ENCODE peak calls at places on chromosomes 12 and 14, in five cellular contexts. G is ascending aorta, V is PC-3, Z is adipocyte, Y is stomach. O is an unnamed sample. For H3K4me1, the result is how much of the 10 kb centered on the place peaks cover.

GRCh38 chr12:27975222-27976136 is 2.9 kb upstream of the PTHLH start:
- DNase-seq in G (no peak), Z (peak), V (peak), Y (no peak), O (no peak)

GRCh38 chr12:1920971-1921370 is 2.5 kb upstream of the CACNA2D4 start:
- DNase-seq in V (no peak), Y (peak), Z (no peak), G (peak), O (peak)

GRCh38 chr12:52423035-52423434 is 11.1 kb downstream of the KRT75 start:
- DNase-seq in G (no peak), V (no peak), Y (no peak), Z (no peak), O (no peak)

GRCh38 chr12:112823582-112824149 is 32.1 kb downstream of the RPH3A start:
- DNase-seq in Z (no peak), Y (no peak), V (peak), G (no peak), O (no peak)

GRCh38 chr12:83818888-83819287 is 1093.7 kb downstream of the SLC6A15 start:
- DNase-seq in Z (peak), V (peak), G (no peak), Y (no peak), O (no peak)

GRCh38 chr12:5390174-5390799 is 41.6 kb upstream of the NTF3 start:
- DNase-seq in V (no peak), Z (no peak), G (no peak), Y (no peak), O (no peak)

GRCh38 chr12:90940872-90941499 is 14.0 kb downstream of the CCER1 start:
- DNase-seq in Y (no peak), Z (peak), G (no peak), V (peak), O (no peak)

GRCh38 chr14:95507701-95508103 is 8.7 kb downstream of the SYNE3 start:
- DNase-seq in Z (peak), G (peak), V (peak), Y (peak), O (no peak)

GRCh38 chr12:92302041-92302829 is 156.6 kb upstream of the BTG1 start:
- DNase-seq in G (no peak), Z (no peak), Y (no peak), V (peak), O (no peak)

GRCh38 chr14:104870368-104871144 is 5.5 kb downstream of the CEP170B start:
- DNase-seq in V (peak), G (peak), Y (peak), Z (no peak), O (peak)

GRCh38 chr14:89773644-89774316 is 180.8 kb downstream of the EFCAB11 start:
- DNase-seq in G (no peak), V (peak), Y (peak), Z (no peak), O (peak)

GRCh38 chr12:48858043-48858442 is 6.1 kb upstream of the DDX23 start:
- DNase-seq in Z (no peak), G (no peak), Y (no peak), V (no peak), O (no peak)

GRCh38 chr14:103879570-103880333 is 32.4 kb upstream of the PPP1R13B start:
- DNase-seq in G (no peak), Y (peak), V (peak), Z (no peak), O (peak)

GRCh38 chr12:58888131-58888783 is 32.0 kb downstream of the LRIG3 start:
- DNase-seq in V (no peak), Y (peak), G (no peak), Z (peak), O (no peak)

GRCh38 chr12:7103837-7104236 is 5.2 kb downstream of the C1RL start:
- DNase-seq in V (no peak), Z (no peak), G (no peak), Y (no peak), O (no peak)

GRCh38 chr12:86530996-86531655 is 274.9 kb upstream of the MGAT4C start:
- DNase-seq in Y (no peak), Z (peak), V (no peak), G (no peak), O (no peak)

GRCh38 chr12:49946086-49946485 is 4.5 kb upstream of the AQP2 start:
- DNase-seq in V (no peak), Y (no peak), Z (no peak), G (peak), O (no peak)

GRCh38 chr12:128916425-128916824 is 63.1 kb downstream of the GLT1D1 start:
- DNase-seq in Z (no peak), G (no peak), Y (no peak), V (no peak), O (no peak)

DNA sequence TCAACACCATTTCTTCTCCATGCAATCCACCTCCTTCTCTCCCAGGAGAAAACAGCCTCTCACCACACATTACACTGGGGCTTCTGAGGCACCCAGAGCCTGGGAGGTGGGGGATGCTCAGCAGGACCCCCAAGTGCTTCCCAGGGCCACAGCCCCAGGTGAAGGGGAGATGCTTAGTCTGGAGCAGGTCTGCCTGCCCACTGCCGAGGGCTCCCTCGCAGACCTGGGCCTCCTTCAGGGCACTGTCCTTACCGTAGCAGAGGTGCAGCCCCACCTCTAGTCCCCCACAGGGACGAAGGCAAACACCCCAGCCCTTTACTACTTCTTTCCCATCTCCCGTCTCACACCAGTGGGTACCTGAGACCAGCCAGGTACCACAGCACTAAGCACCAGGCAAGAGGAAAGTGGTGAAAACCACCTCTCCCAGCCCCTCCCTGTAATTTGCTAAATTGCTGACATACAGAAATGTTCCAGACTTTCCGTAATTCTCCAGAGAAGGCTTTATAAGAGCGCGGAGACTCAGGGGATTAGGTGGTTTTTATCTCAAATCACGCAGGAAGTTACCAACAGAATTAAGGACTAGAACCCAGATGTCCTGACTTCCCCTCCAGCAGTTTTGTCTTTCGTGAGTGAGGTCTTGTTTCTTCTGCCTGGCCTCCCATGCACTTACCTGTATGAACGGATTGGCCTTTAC is 59.0 kb downstream of the PLEKHG3 start:
- DNase-seq in G (no peak), Z (no peak), V (no peak), Y (no peak), O (peak)
- H3K4me1 ChIP-seq in G (under half), Z (under half), V (half or more), Y (under half), O (under half)

GRCh38 chr12:132608231-132609171 is 1.9 kb downstream of the LRCOL1 start:
- DNase-seq in G (no peak), Y (no peak), V (no peak), Z (no peak), O (no peak)

GRCh38 chr12:132606927-132607326 is 3.5 kb downstream of the LRCOL1 start:
- DNase-seq in Z (no peak), V (no peak), G (no peak), Y (no peak), O (no peak)

GRCh38 chr12:132605055-132605441 is 5.3 kb downstream of the LRCOL1 start:
- DNase-seq in Y (no peak), Z (no peak), V (no peak), G (no peak), O (no peak)

GRCh38 chr12:132605892-132606291 is 4.5 kb downstream of the LRCOL1 start:
- DNase-seq in Z (no peak), V (no peak), Y (no peak), G (no peak), O (no peak)

DNA sequence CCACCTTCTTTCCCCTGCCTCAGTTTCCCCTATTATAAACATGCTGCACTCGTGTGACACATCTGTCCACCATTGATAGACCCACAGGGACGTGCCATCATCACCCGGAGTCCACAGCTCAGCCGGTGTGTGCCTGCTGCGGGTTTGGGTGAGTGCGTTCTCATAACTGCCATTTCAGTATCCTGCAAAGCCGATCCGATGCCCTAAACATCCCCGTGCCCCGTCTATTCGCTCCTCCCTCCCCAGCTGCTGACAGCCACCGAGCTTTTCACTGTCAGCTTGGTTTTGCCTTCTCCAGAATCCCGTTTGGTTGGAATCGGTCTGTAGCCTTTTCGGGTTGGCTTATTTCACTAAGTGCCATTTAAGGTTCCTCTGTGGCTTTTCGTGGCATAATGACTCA is 3.9 kb downstream of the LRCOL1 start:
- DNase-seq in V (no peak), G (no peak), Y (no peak), Z (no peak), O (no peak)
- H3K4me1 ChIP-seq in V (under half), G (under half), Y (under half), Z (under half), O (under half)

DNA sequence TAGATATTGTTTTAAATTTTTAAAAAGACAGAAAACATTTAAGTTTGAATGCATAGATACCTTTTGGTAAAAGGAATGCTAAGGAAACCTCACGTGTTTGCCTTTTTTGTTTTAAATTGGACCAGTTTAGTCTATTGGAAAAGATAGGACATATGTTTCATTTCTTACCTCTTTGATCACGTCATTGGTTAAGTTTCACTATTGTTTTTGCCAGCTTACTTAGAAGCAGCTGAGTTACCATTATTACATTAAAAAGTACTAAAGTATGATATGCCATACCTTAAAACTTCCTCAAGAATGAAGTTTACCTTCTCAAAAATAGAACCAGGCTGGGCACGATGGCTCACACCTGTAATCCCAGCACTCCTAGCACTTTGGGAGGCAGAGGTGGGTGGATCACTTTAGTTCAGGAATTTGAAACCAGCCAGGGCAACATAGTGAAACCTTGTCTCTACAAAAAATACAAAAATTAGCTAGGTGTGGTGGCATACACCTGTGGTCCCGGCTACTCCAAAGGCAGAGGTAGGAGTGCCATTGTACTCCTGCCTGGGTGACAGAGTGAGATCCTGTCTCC is 54.4 kb downstream of the SRGAP1 start:
- DNase-seq in Z (no peak), V (no peak), Y (no peak), G (no peak), O (no peak)
- H3K4me1 ChIP-seq in Z (under half), V (under half), Y (under half), G (under half), O (under half)

DNA sequence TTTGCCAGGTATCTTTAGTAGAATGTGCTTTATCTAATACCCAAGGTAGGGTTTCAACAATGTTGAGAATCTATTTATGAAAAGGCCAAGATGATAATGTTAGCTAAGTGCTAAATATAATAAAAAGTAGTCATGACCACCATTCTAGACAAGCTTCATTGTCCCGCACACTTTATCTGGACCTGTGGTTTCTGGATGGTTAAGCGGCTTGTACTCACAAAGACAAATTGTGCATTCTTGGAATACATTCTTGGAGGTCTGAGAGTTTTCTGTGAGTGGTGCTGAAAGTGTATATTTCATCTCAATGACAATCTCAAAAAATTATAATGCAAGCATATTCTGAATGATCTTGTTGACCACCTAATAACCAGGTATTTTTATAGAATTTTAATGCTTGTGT is 646.9 kb downstream of the DIO2 start:
- DNase-seq in V (no peak), Y (no peak), Z (no peak), G (no peak), O (no peak)
- H3K4me1 ChIP-seq in V (under half), Y (under half), Z (under half), G (under half), O (under half)

O was measured in lower lobe of right lung.